ENCODE peak calls at places on chromosome 4, in eight cellular contexts. U, F, D, S, W, H, L and T are unnamed samples.

GRCh38 chr4:176875441-176875930 is 82.8 kb upstream of the VEGFC start:
- DNase-seq in U (no peak), F (no peak), D (no peak), S (no peak), W (no peak), H (no peak), L (no peak), T (no peak)

GRCh38 chr4:87919951-87920350 is 55.6 kb upstream of the SPP1 start:
- DNase-seq in U (no peak), F (no peak), D (no peak), S (no peak), W (no peak), H (no peak), L (no peak), T (no peak)

GRCh38 chr4:174365018-174365587 is 81.4 kb downstream of the CEP44 start:
- DNase-seq in U (peak), F (no peak), D (peak), S (peak), W (peak), H (no peak), L (no peak), T (no peak)

GRCh38 chr4:101279377-101279871 is 67.9 kb downstream of the PPP3CA start:
- DNase-seq in U (no peak), F (no peak), D (peak), S (no peak), W (peak), H (no peak), L (no peak), T (no peak)

GRCh38 chr4:15883611-15884243 is 54.8 kb downstream of the FGFBP1 start:
- DNase-seq in U (no peak), F (no peak), D (no peak), S (no peak), W (no peak), H (no peak), L (no peak), T (no peak)

GRCh38 chr4:179530953-179531352 is 2088.7 kb upstream of the AGA start:
- DNase-seq in U (no peak), F (no peak), D (no peak), S (no peak), W (no peak), H (no peak), L (no peak), T (no peak)

GRCh38 chr4:113821851-113822250 is 60.3 kb upstream of the CAMK2D start:
- DNase-seq in U (no peak), F (no peak), D (no peak), S (no peak), W (no peak), H (no peak), L (no peak), T (no peak)

GRCh38 chr4:3291411-3291968 is 1.3 kb upstream of the RGS12 start:
- DNase-seq in U (peak), F (peak), D (no peak), S (no peak), W (no peak), H (no peak), L (no peak), T (no peak)

GRCh38 chr4:157014621-157015591 is 43.3 kb upstream of the PDGFC start:
- DNase-seq in U (no peak), F (no peak), D (no peak), S (no peak), W (peak), H (no peak), L (no peak), T (no peak)

GRCh38 chr4:87961993-87962791 is 13.3 kb upstream of the SPP1 start:
- DNase-seq in U (no peak), F (no peak), D (no peak), S (no peak), W (peak), H (no peak), L (no peak), T (no peak)

GRCh38 chr4:20679946-20680345 is 20.3 kb upstream of the PACRGL start:
- DNase-seq in U (no peak), F (no peak), D (no peak), S (no peak), W (peak), H (no peak), L (no peak), T (no peak)

GRCh38 chr4:151540728-151541437 is 131.9 kb downstream of the FHIP1A start:
- DNase-seq in U (no peak), F (no peak), D (no peak), S (peak), W (peak), H (no peak), L (no peak), T (no peak)

GRCh38 chr4:87985097-87985886 is 9.8 kb downstream of the SPP1 start:
- DNase-seq in U (peak), F (no peak), D (no peak), S (peak), W (peak), H (peak), L (peak), T (peak)

GRCh38 chr4:72394264-72394663 is 174.8 kb downstream of the ADAMTS3 start:
- DNase-seq in U (no peak), F (no peak), D (no peak), S (no peak), W (no peak), H (no peak), L (no peak), T (no peak)

GRCh38 chr4:158006973-158007372 is 165.9 kb downstream of the GASK1B start:
- DNase-seq in U (no peak), F (no peak), D (no peak), S (no peak), W (no peak), H (no peak), L (no peak), T (no peak)

GRCh38 chr4:128859887-128860774 is 50.6 kb downstream of the JADE1 start:
- DNase-seq in U (no peak), F (no peak), D (no peak), S (no peak), W (no peak), H (no peak), L (no peak), T (no peak)

GRCh38 chr4:41024556-41025491 is 189.5 kb downstream of the APBB2 start:
- DNase-seq in U (no peak), F (no peak), D (no peak), S (no peak), W (no peak), H (no peak), L (no peak), T (no peak)

GRCh38 chr4:54909964-54910363 is 215.4 kb downstream of the KDR start:
- DNase-seq in U (no peak), F (no peak), D (no peak), S (no peak), W (no peak), H (no peak), L (no peak), T (no peak)

GRCh38 chr4:179399054-179399782 is 1957.0 kb upstream of the AGA start:
- DNase-seq in U (no peak), F (no peak), D (no peak), S (no peak), W (no peak), H (no peak), L (no peak), T (no peak)

GRCh38 chr4:98746936-98747658 is 88.7 kb upstream of the TSPAN5 start:
- DNase-seq in U (no peak), F (no peak), D (no peak), S (no peak), W (no peak), H (no peak), L (no peak), T (no peak)

GRCh38 chr4:168153596-168154440 is 61.5 kb downstream of the ANXA10 start:
- DNase-seq in U (peak), F (no peak), D (peak), S (peak), W (peak), H (peak), L (peak), T (peak)

GRCh38 chr4:177441061-177441802 is 1.0 kb downstream of the AGA start:
- DNase-seq in U (no peak), F (no peak), D (peak), S (peak), W (no peak), H (no peak), L (peak), T (peak)

GRCh38 chr4:69098470-69098869 is 2.2 kb downstream of the UGT2B7 start:
- DNase-seq in U (peak), F (no peak), D (no peak), S (peak), W (no peak), H (no peak), L (no peak), T (no peak)

GRCh38 chr4:141356936-141357335 is 136.2 kb downstream of the ZNF330 start:
- DNase-seq in U (no peak), F (no peak), D (no peak), S (no peak), W (no peak), H (no peak), L (no peak), T (no peak)

GRCh38 chr4:83548151-83548905 is 12.4 kb downstream of the GPAT3 start:
- DNase-seq in U (peak), F (no peak), D (peak), S (peak), W (peak), H (peak), L (peak), T (peak)

GRCh38 chr4:119629142-119629471 is 503 bp upstream of the PDE5A start:
- DNase-seq in U (no peak), F (no peak), D (no peak), S (peak), W (no peak), H (no peak), L (no peak), T (no peak)

GRCh38 chr4:10753326-10753725 is 68.8 kb upstream of the CLNK start:
- DNase-seq in U (no peak), F (no peak), D (no peak), S (no peak), W (no peak), H (no peak), L (no peak), T (no peak)